ENCODE peak calls at places on chromosomes 16 and 17, in seven cellular contexts. One of them, this sample, is unnamed.

GRCh38 chr17:17146791-17147406 is 59.2 kb downstream of the PLD6 start:
- DNase-seq in iPS DF 6.9: peak; percentile 29
- DNase-seq in right cardiac atrium: no peak
- DNase-seq in body of pancreas: no peak
- DNase-seq in colonic mucosa: no peak
- DNase-seq in CD4-positive, alpha-beta memory T cell: peak; percentile 23
- DNase-seq in neural progenitor cell: peak; percentile 46
- DNase-seq in this sample: no peak

GRCh38 chr16:58652741-58653140 is 23.1 kb upstream of the CNOT1 start:
- DNase-seq in colonic mucosa: no peak
- DNase-seq in right cardiac atrium: no peak
- DNase-seq in iPS DF 6.9: peak; percentile 87
- DNase-seq in CD4-positive, alpha-beta memory T cell: no peak
- DNase-seq in body of pancreas: no peak
- DNase-seq in neural progenitor cell: peak; percentile 56
- DNase-seq in this sample: no peak

GRCh38 chr17:19262650-19263620 is 25.8 kb downstream of the EPN2 start:
- DNase-seq in body of pancreas: no peak
- DNase-seq in CD4-positive, alpha-beta memory T cell: no peak
- DNase-seq in iPS DF 6.9: no peak
- DNase-seq in colonic mucosa: no peak
- DNase-seq in neural progenitor cell: no peak
- DNase-seq in right cardiac atrium: no peak
- DNase-seq in this sample: no peak

GRCh38 chr16:56625140-56625942 is at the start of gene MT1E:
- DNase-seq in body of pancreas: peak; percentile 91
- DNase-seq in iPS DF 6.9: no peak
- DNase-seq in colonic mucosa: peak; percentile 76
- DNase-seq in neural progenitor cell: peak; percentile 71
- DNase-seq in CD4-positive, alpha-beta memory T cell: peak; percentile 50
- DNase-seq in right cardiac atrium: peak; percentile 86
- DNase-seq in this sample: peak; percentile 92

GRCh38 chr17:61443475-61443882 is 8.7 kb upstream of the TBX4 start:
- DNase-seq in CD4-positive, alpha-beta memory T cell: no peak
- DNase-seq in neural progenitor cell: no peak
- DNase-seq in iPS DF 6.9: no peak
- DNase-seq in body of pancreas: no peak
- DNase-seq in right cardiac atrium: no peak
- DNase-seq in colonic mucosa: no peak
- DNase-seq in this sample: no peak

GRCh38 chr17:44351961-44352921 is 7.1 kb downstream of the GRN start:
- DNase-seq in neural progenitor cell: no peak
- DNase-seq in iPS DF 6.9: no peak
- DNase-seq in CD4-positive, alpha-beta memory T cell: no peak
- DNase-seq in right cardiac atrium: no peak
- DNase-seq in colonic mucosa: no peak
- DNase-seq in body of pancreas: no peak
- DNase-seq in this sample: no peak

GRCh38 chr17:39916918-39917317 is 1.5 kb downstream of the GSDMB start:
- DNase-seq in CD4-positive, alpha-beta memory T cell: no peak
- DNase-seq in neural progenitor cell: no peak
- DNase-seq in body of pancreas: no peak
- DNase-seq in colonic mucosa: no peak
- DNase-seq in iPS DF 6.9: no peak
- DNase-seq in right cardiac atrium: no peak
- DNase-seq in this sample: peak; percentile 6

GRCh38 chr17:29918922-29919856 is 10.8 kb downstream of the SSH2 start:
- DNase-seq in neural progenitor cell: no peak
- DNase-seq in colonic mucosa: no peak
- DNase-seq in iPS DF 6.9: no peak
- DNase-seq in CD4-positive, alpha-beta memory T cell: no peak
- DNase-seq in body of pancreas: no peak
- DNase-seq in right cardiac atrium: no peak
- DNase-seq in this sample: no peak

GRCh38 chr17:47076171-47076570 is 97.1 kb upstream of the RPRML start:
- DNase-seq in CD4-positive, alpha-beta memory T cell: no peak
- DNase-seq in neural progenitor cell: no peak
- DNase-seq in iPS DF 6.9: no peak
- DNase-seq in right cardiac atrium: no peak
- DNase-seq in body of pancreas: no peak
- DNase-seq in colonic mucosa: no peak
- DNase-seq in this sample: no peak

GRCh38 chr17:64345691-64346376 is 44.8 kb downstream of the PECAM1 start:
- DNase-seq in neural progenitor cell: no peak
- DNase-seq in right cardiac atrium: no peak
- DNase-seq in body of pancreas: no peak
- DNase-seq in iPS DF 6.9: no peak
- DNase-seq in colonic mucosa: no peak
- DNase-seq in CD4-positive, alpha-beta memory T cell: no peak
- DNase-seq in this sample: peak; percentile 66

GRCh38 chr17:14741516-14741915 is 440.6 kb downstream of the HS3ST3B1 start:
- DNase-seq in colonic mucosa: no peak
- DNase-seq in iPS DF 6.9: no peak
- DNase-seq in right cardiac atrium: no peak
- DNase-seq in CD4-positive, alpha-beta memory T cell: no peak
- DNase-seq in body of pancreas: no peak
- DNase-seq in neural progenitor cell: no peak
- DNase-seq in this sample: no peak
- H3K4me1 ChIP-seq in colonic mucosa: no peaks in the 10 kb centered on the region
- H3K4me1 ChIP-seq in iPS DF 6.9: no peaks in the 10 kb centered on the region
- H3K4me1 ChIP-seq in right cardiac atrium: no peaks in the 10 kb centered on the region
- H3K4me1 ChIP-seq in CD4-positive, alpha-beta memory T cell: no peaks in the 10 kb centered on the region
- H3K4me1 ChIP-seq in body of pancreas: peaks cover 7% of the 10 kb centered on the region
- H3K4me1 ChIP-seq in neural progenitor cell: peaks cover 20% of the 10 kb centered on the region
- H3K4me1 ChIP-seq in this sample: no peaks in the 10 kb centered on the region

GRCh38 chr17:77450742-77451270 is 310.0 kb downstream of the SEC14L1 start:
- DNase-seq in colonic mucosa: no peak
- DNase-seq in body of pancreas: no peak
- DNase-seq in neural progenitor cell: no peak
- DNase-seq in right cardiac atrium: no peak
- DNase-seq in CD4-positive, alpha-beta memory T cell: no peak
- DNase-seq in iPS DF 6.9: no peak
- DNase-seq in this sample: no peak
- H3K4me1 ChIP-seq in colonic mucosa: peaks cover 23% of the 10 kb centered on the region
- H3K4me1 ChIP-seq in body of pancreas: peaks cover 76% of the 10 kb centered on the region
- H3K4me1 ChIP-seq in neural progenitor cell: peaks cover 56% of the 10 kb centered on the region
- H3K4me1 ChIP-seq in right cardiac atrium: peaks cover 29% of the 10 kb centered on the region
- H3K4me1 ChIP-seq in CD4-positive, alpha-beta memory T cell: peaks cover 64% of the 10 kb centered on the region
- H3K4me1 ChIP-seq in iPS DF 6.9: peaks cover 18% of the 10 kb centered on the region
- H3K4me1 ChIP-seq in this sample: peaks cover 82% of the 10 kb centered on the region

GRCh38 chr17:76248013-76248782 is 7.9 kb upstream of the RNF157 start:
- DNase-seq in iPS DF 6.9: no peak
- DNase-seq in neural progenitor cell: no peak
- DNase-seq in body of pancreas: no peak
- DNase-seq in CD4-positive, alpha-beta memory T cell: no peak
- DNase-seq in colonic mucosa: no peak
- DNase-seq in right cardiac atrium: no peak
- DNase-seq in this sample: no peak

GRCh38 chr17:76252040-76252954 is 12.0 kb upstream of the RNF157 start:
- DNase-seq in neural progenitor cell: no peak
- DNase-seq in iPS DF 6.9: no peak
- DNase-seq in CD4-positive, alpha-beta memory T cell: peak; percentile 55
- DNase-seq in body of pancreas: peak; percentile 51
- DNase-seq in right cardiac atrium: peak; percentile 59
- DNase-seq in colonic mucosa: no peak
- DNase-seq in this sample: peak; percentile 85

GRCh38 chr17:76247304-76247703 is 7.0 kb upstream of the RNF157 start:
- DNase-seq in right cardiac atrium: no peak
- DNase-seq in CD4-positive, alpha-beta memory T cell: no peak
- DNase-seq in iPS DF 6.9: no peak
- DNase-seq in neural progenitor cell: no peak
- DNase-seq in body of pancreas: no peak
- DNase-seq in colonic mucosa: no peak
- DNase-seq in this sample: no peak

GRCh38 chr17:76251478-76252039 is 11.3 kb upstream of the RNF157 start:
- DNase-seq in body of pancreas: no peak
- DNase-seq in neural progenitor cell: no peak
- DNase-seq in colonic mucosa: peak; percentile 27
- DNase-seq in iPS DF 6.9: no peak
- DNase-seq in CD4-positive, alpha-beta memory T cell: no peak
- DNase-seq in right cardiac atrium: no peak
- DNase-seq in this sample: no peak

DNA sequence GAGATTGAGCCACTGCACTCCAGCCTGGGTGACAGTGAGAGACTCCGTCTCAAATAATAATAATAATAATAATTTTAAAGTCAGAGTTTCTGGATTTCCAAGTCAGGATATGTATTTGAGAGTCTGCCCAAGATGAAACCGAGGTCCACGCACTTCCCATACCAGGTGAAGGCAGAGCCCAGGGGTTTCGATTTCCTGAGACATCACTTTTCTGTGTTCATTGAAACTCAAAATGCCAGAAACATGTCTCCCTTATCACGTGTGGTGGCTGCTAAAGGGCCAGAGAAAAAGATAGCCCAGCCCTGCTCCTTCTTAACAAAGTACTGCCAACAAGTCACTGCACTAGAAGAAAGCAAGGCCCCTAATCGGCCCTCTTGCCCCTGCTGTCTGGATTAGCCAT is 9.8 kb upstream of the RNF157 start:
- DNase-seq in CD4-positive, alpha-beta memory T cell: no peak
- DNase-seq in colonic mucosa: no peak
- DNase-seq in right cardiac atrium: no peak
- DNase-seq in body of pancreas: no peak
- DNase-seq in neural progenitor cell: no peak
- DNase-seq in iPS DF 6.9: no peak
- DNase-seq in this sample: no peak
- H3K4me1 ChIP-seq in CD4-positive, alpha-beta memory T cell: peaks cover 71% of the 10 kb centered on the region
- H3K4me1 ChIP-seq in colonic mucosa: no peaks in the 10 kb centered on the region
- H3K4me1 ChIP-seq in right cardiac atrium: no peaks in the 10 kb centered on the region
- H3K4me1 ChIP-seq in body of pancreas: peaks cover 29% of the 10 kb centered on the region
- H3K4me1 ChIP-seq in neural progenitor cell: peaks cover 11% of the 10 kb centered on the region
- H3K4me1 ChIP-seq in iPS DF 6.9: no peaks in the 10 kb centered on the region
- H3K4me1 ChIP-seq in this sample: peaks cover 35% of the 10 kb centered on the region

GRCh38 chr17:9232591-9233270 is 211.4 kb downstream of the NTN1 start:
- DNase-seq in CD4-positive, alpha-beta memory T cell: no peak
- DNase-seq in iPS DF 6.9: no peak
- DNase-seq in body of pancreas: no peak
- DNase-seq in colonic mucosa: no peak
- DNase-seq in neural progenitor cell: no peak
- DNase-seq in right cardiac atrium: no peak
- DNase-seq in this sample: no peak

GRCh38 chr17:9233761-9234160 is 212.5 kb downstream of the NTN1 start:
- DNase-seq in iPS DF 6.9: no peak
- DNase-seq in right cardiac atrium: no peak
- DNase-seq in neural progenitor cell: no peak
- DNase-seq in body of pancreas: no peak
- DNase-seq in CD4-positive, alpha-beta memory T cell: no peak
- DNase-seq in colonic mucosa: no peak
- DNase-seq in this sample: no peak

GRCh38 chr17:9232155-9232475 is 210.8 kb downstream of the NTN1 start:
- DNase-seq in body of pancreas: no peak
- DNase-seq in colonic mucosa: no peak
- DNase-seq in right cardiac atrium: no peak
- DNase-seq in CD4-positive, alpha-beta memory T cell: no peak
- DNase-seq in neural progenitor cell: no peak
- DNase-seq in iPS DF 6.9: no peak
- DNase-seq in this sample: no peak

GRCh38 chr17:9234404-9234945 is 213.2 kb downstream of the NTN1 start:
- DNase-seq in body of pancreas: no peak
- DNase-seq in iPS DF 6.9: no peak
- DNase-seq in neural progenitor cell: no peak
- DNase-seq in CD4-positive, alpha-beta memory T cell: no peak
- DNase-seq in colonic mucosa: no peak
- DNase-seq in right cardiac atrium: no peak
- DNase-seq in this sample: no peak

DNA sequence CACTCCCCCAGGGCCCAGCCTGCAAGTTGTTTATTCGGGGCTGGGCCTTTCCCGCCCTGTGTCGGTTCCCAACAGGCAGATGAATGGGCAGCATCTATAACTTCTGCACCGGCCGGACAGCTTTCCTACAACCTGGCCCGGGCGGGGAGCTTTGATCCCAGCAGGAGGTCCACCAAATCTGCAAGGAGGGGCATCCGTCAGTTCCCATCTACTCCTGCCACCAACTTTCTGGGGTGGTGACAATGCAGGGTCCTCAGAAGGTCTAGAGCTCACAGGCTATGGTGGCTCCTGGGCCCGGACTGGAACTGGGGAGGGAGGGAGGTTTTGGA is 211.9 kb downstream of the NTN1 start:
- DNase-seq in iPS DF 6.9: no peak
- DNase-seq in CD4-positive, alpha-beta memory T cell: no peak
- DNase-seq in body of pancreas: no peak
- DNase-seq in neural progenitor cell: no peak
- DNase-seq in colonic mucosa: no peak
- DNase-seq in right cardiac atrium: no peak
- DNase-seq in this sample: no peak
- H3K4me1 ChIP-seq in iPS DF 6.9: no peaks in the 10 kb centered on the region
- H3K4me1 ChIP-seq in CD4-positive, alpha-beta memory T cell: no peaks in the 10 kb centered on the region
- H3K4me1 ChIP-seq in body of pancreas: peaks cover 4% of the 10 kb centered on the region
- H3K4me1 ChIP-seq in neural progenitor cell: peaks cover 4% of the 10 kb centered on the region
- H3K4me1 ChIP-seq in colonic mucosa: no peaks in the 10 kb centered on the region
- H3K4me1 ChIP-seq in right cardiac atrium: no peaks in the 10 kb centered on the region
- H3K4me1 ChIP-seq in this sample: no peaks in the 10 kb centered on the region

GRCh38 chr16:51365715-51366114 is 214.6 kb upstream of the SALL1 start:
- DNase-seq in neural progenitor cell: no peak
- DNase-seq in right cardiac atrium: no peak
- DNase-seq in colonic mucosa: no peak
- DNase-seq in CD4-positive, alpha-beta memory T cell: no peak
- DNase-seq in iPS DF 6.9: no peak
- DNase-seq in body of pancreas: no peak
- DNase-seq in this sample: no peak
- H3K4me1 ChIP-seq in neural progenitor cell: peaks cover 10% of the 10 kb centered on the region
- H3K4me1 ChIP-seq in right cardiac atrium: no peaks in the 10 kb centered on the region
- H3K4me1 ChIP-seq in colonic mucosa: no peaks in the 10 kb centered on the region
- H3K4me1 ChIP-seq in CD4-positive, alpha-beta memory T cell: no peaks in the 10 kb centered on the region
- H3K4me1 ChIP-seq in iPS DF 6.9: no peaks in the 10 kb centered on the region
- H3K4me1 ChIP-seq in body of pancreas: no peaks in the 10 kb centered on the region
- H3K4me1 ChIP-seq in this sample: no peaks in the 10 kb centered on the region

GRCh38 chr16:86697715-86698114 is 119.4 kb downstream of the FOXL1 start:
- DNase-seq in neural progenitor cell: no peak
- DNase-seq in body of pancreas: no peak
- DNase-seq in CD4-positive, alpha-beta memory T cell: no peak
- DNase-seq in right cardiac atrium: no peak
- DNase-seq in iPS DF 6.9: no peak
- DNase-seq in colonic mucosa: no peak
- DNase-seq in this sample: no peak

GRCh38 chr16:86690970-86691369 is 112.6 kb downstream of the FOXL1 start:
- DNase-seq in iPS DF 6.9: no peak
- DNase-seq in CD4-positive, alpha-beta memory T cell: no peak
- DNase-seq in colonic mucosa: no peak
- DNase-seq in body of pancreas: no peak
- DNase-seq in neural progenitor cell: no peak
- DNase-seq in right cardiac atrium: no peak
- DNase-seq in this sample: no peak

DNA sequence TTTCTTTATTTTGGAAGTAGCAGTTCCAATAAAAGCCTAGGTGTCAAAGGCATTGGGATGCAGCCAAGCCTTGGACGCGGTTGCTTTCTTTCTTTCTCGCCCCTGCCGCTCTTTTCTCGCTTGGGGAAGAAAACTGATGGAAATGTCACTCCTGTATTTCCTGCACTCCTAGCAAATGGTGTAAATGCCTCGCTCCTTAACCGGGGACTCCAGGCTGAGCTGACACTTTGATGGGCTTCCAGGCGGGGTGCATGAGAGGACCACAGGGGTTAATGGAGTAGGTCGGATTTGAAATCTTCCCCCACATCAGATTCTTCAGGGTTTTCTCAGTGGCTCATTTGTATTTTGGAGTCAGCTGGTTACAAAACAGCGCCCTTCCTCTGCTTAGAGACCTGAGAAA is 114.1 kb downstream of the FOXL1 start:
- DNase-seq in CD4-positive, alpha-beta memory T cell: no peak
- DNase-seq in iPS DF 6.9: no peak
- DNase-seq in right cardiac atrium: no peak
- DNase-seq in colonic mucosa: no peak
- DNase-seq in neural progenitor cell: no peak
- DNase-seq in body of pancreas: no peak
- DNase-seq in this sample: no peak
- H3K4me1 ChIP-seq in CD4-positive, alpha-beta memory T cell: no peaks in the 10 kb centered on the region
- H3K4me1 ChIP-seq in iPS DF 6.9: no peaks in the 10 kb centered on the region
- H3K4me1 ChIP-seq in right cardiac atrium: no peaks in the 10 kb centered on the region
- H3K4me1 ChIP-seq in colonic mucosa: no peaks in the 10 kb centered on the region
- H3K4me1 ChIP-seq in neural progenitor cell: peaks cover 18% of the 10 kb centered on the region
- H3K4me1 ChIP-seq in body of pancreas: no peaks in the 10 kb centered on the region
- H3K4me1 ChIP-seq in this sample: no peaks in the 10 kb centered on the region

This sample was measured in upper lobe of right lung.